ENCODE peak calls at places on chromosomes 11 and 22, in nine cellular contexts. M, Y, K, C, U, T, E, B and O are unnamed samples.

GRCh38 chr11:43556269-43556668 is 124.3 kb upstream of the HSD17B12 start:
- DNase-seq in M (no peak), Y (no peak), K (no peak), C (no peak), U (no peak), T (no peak), E (no peak), B (no peak), O (no peak)

GRCh38 chr11:29351301-29351873 is 665.4 kb downstream of the KCNA4 start:
- DNase-seq in M (no peak), Y (no peak), K (no peak), C (no peak), U (no peak), T (no peak), E (no peak), B (no peak), O (no peak)

GRCh38 chr11:74566386-74566960 is 25.9 kb upstream of the POLD3 start:
- DNase-seq in M (no peak), Y (no peak), K (no peak), C (no peak), U (no peak), T (no peak), E (no peak), B (no peak), O (no peak)

GRCh38 chr11:17385926-17386325 is 2.5 kb downstream of the KCNJ11 start:
- DNase-seq in M (no peak), Y (no peak), K (no peak), C (no peak), U (no peak), T (no peak), E (no peak), B (no peak), O (no peak)

GRCh38 chr22:30190619-30191018 is 55.9 kb downstream of the LIF start:
- DNase-seq in M (no peak), Y (no peak), K (no peak), C (no peak), U (no peak), T (no peak), E (no peak), B (no peak), O (no peak)

GRCh38 chr11:1887451-1888346 is 4.0 kb downstream of the PRR33 start:
- DNase-seq in M (no peak), Y (no peak), K (no peak), C (no peak), U (no peak), T (no peak), E (no peak), B (no peak), O (no peak)

GRCh38 chr11:61007971-61008896 is 36.8 kb downstream of the CD6 start:
- DNase-seq in M (no peak), Y (no peak), K (no peak), C (no peak), U (no peak), T (no peak), E (no peak), B (no peak), O (no peak)

GRCh38 chr11:111513240-111513605 is 1.0 kb upstream of the BTG4 start:
- DNase-seq in M (no peak), Y (no peak), K (no peak), C (no peak), U (no peak), T (no peak), E (no peak), B (no peak), O (no peak)

GRCh38 chr11:1771700-1772099 is 8.0 kb upstream of the CTSD start:
- DNase-seq in M (no peak), Y (no peak), K (no peak), C (no peak), U (no peak), T (peak), E (no peak), B (no peak), O (no peak)

GRCh38 chr11:95487391-95487790 is 256.4 kb upstream of the SESN3 start:
- DNase-seq in M (no peak), Y (no peak), K (no peak), C (no peak), U (no peak), T (no peak), E (no peak), B (no peak), O (no peak)

GRCh38 chr11:17673951-17674350 is 45.4 kb upstream of the MYOD1 start:
- DNase-seq in M (no peak), Y (no peak), K (no peak), C (no peak), U (no peak), T (no peak), E (no peak), B (no peak), O (no peak)

GRCh38 chr11:91295591-91295990 is 929.0 kb upstream of the FAT3 start:
- DNase-seq in M (no peak), Y (no peak), K (no peak), C (no peak), U (no peak), T (no peak), E (no peak), B (no peak), O (no peak)

GRCh38 chr11:76288166-76288978 is 82.1 kb upstream of the WNT11 start:
- DNase-seq in M (no peak), Y (peak), K (no peak), C (peak), U (no peak), T (no peak), E (no peak), B (peak), O (no peak)

GRCh38 chr11:77636738-77637344 is 753 bp downstream of the CLNS1A start:
- DNase-seq in M (no peak), Y (peak), K (no peak), C (no peak), U (no peak), T (no peak), E (peak), B (no peak), O (no peak)

GRCh38 chr22:32781695-32782094 is 19.8 kb upstream of the TIMP3 start:
- DNase-seq in M (no peak), Y (no peak), K (no peak), C (no peak), U (no peak), T (no peak), E (peak), B (no peak), O (no peak)

GRCh38 chr22:22812031-22812905 is 75.3 kb upstream of the IGLL5 start:
- DNase-seq in M (no peak), Y (no peak), K (no peak), C (no peak), U (no peak), T (no peak), E (no peak), B (no peak), O (no peak)

GRCh38 chr22:31616315-31616980 is 45.6 kb downstream of the PISD start:
- DNase-seq in M (no peak), Y (no peak), K (peak), C (no peak), U (no peak), T (no peak), E (no peak), B (no peak), O (no peak)

GRCh38 chr11:14974021-14974698 is 2.0 kb upstream of the CALCA start:
- DNase-seq in M (no peak), Y (no peak), K (no peak), C (no peak), U (no peak), T (no peak), E (peak), B (peak), O (no peak)

GRCh38 chr11:35235944-35236666 is 97.1 kb downstream of the CD44 start:
- DNase-seq in M (peak), Y (no peak), K (peak), C (peak), U (no peak), T (no peak), E (peak), B (peak), O (peak)

GRCh38 chr11:34223021-34223813 is 117.8 kb downstream of the NAT10 start:
- DNase-seq in M (no peak), Y (no peak), K (no peak), C (no peak), U (no peak), T (peak), E (peak), B (no peak), O (no peak)

GRCh38 chr11:115244314-115244713 is 259.9 kb downstream of the CADM1 start:
- DNase-seq in M (no peak), Y (no peak), K (no peak), C (no peak), U (peak), T (no peak), E (no peak), B (no peak), O (no peak)

GRCh38 chr11:134233729-134234179 is 9.3 kb downstream of the VPS26B start:
- DNase-seq in M (no peak), Y (no peak), K (no peak), C (no peak), U (no peak), T (no peak), E (no peak), B (no peak), O (no peak)

GRCh38 chr11:109972939-109973338 is 120.3 kb upstream of the ZC3H12C start:
- DNase-seq in M (no peak), Y (no peak), K (no peak), C (no peak), U (no peak), T (no peak), E (no peak), B (no peak), O (no peak)

GRCh38 chr11:70205049-70205725 is 2.1 kb downstream of the FADD start:
- DNase-seq in M (no peak), Y (no peak), K (no peak), C (no peak), U (no peak), T (no peak), E (no peak), B (no peak), O (no peak)

GRCh38 chr11:122556605-122557004 is 98.9 kb upstream of the UBASH3B start:
- DNase-seq in M (no peak), Y (no peak), K (no peak), C (no peak), U (no peak), T (no peak), E (peak), B (peak), O (no peak)

GRCh38 chr22:39820266-39820665 is 73.3 kb downstream of the ENTHD1 start:
- DNase-seq in M (no peak), Y (no peak), K (no peak), C (no peak), U (no peak), T (peak), E (peak), B (no peak), O (no peak)

GRCh38 chr22:30356392-30357230 is at the start of the genes CCDC157 and SF3A1:
- DNase-seq in M (peak), Y (peak), K (peak), C (peak), U (peak), T (peak), E (peak), B (peak), O (peak)

GRCh38 chr11:72425053-72425980 is 9.0 kb downstream of the CLPB start:
- DNase-seq in M (no peak), Y (no peak), K (no peak), C (no peak), U (no peak), T (no peak), E (no peak), B (no peak), O (no peak)

GRCh38 chr22:37599161-37599560 is 9.5 kb upstream of the GGA1 start:
- DNase-seq in M (no peak), Y (no peak), K (no peak), C (no peak), U (no peak), T (no peak), E (no peak), B (no peak), O (no peak)

GRCh38 chr11:129323896-129324522 is 51.6 kb upstream of the BARX2 start:
- DNase-seq in M (no peak), Y (no peak), K (no peak), C (no peak), U (no peak), T (no peak), E (peak), B (no peak), O (no peak)

GRCh38 chr22:49099089-49099488 is 728.6 kb downstream of the BRD1 start:
- DNase-seq in M (no peak), Y (no peak), K (no peak), C (no peak), U (no peak), T (no peak), E (no peak), B (no peak), O (no peak)

GRCh38 chr11:2802389-2803185 is 83.0 kb downstream of the CDKN1C start:
- DNase-seq in M (no peak), Y (no peak), K (no peak), C (no peak), U (no peak), T (no peak), E (no peak), B (no peak), O (peak)

GRCh38 chr11:79809487-79809886 is 368.7 kb upstream of the TENM4 start:
- DNase-seq in M (no peak), Y (no peak), K (no peak), C (no peak), U (no peak), T (no peak), E (no peak), B (no peak), O (no peak)

GRCh38 chr11:117419136-117419914 is 91.7 kb downstream of the CEP164 start:
- DNase-seq in M (no peak), Y (no peak), K (no peak), C (no peak), U (no peak), T (no peak), E (peak), B (no peak), O (no peak)

GRCh38 chr11:112238041-112238440 is 11.8 kb downstream of the PTS start:
- DNase-seq in M (no peak), Y (no peak), K (no peak), C (no peak), U (no peak), T (no peak), E (no peak), B (no peak), O (no peak)

GRCh38 chr11:19935507-19935906 is 222.9 kb downstream of the NAV2 start:
- DNase-seq in M (no peak), Y (no peak), K (no peak), C (no peak), U (no peak), T (no peak), E (peak), B (no peak), O (no peak)